ENCODE peak calls at places on chromosome 7, in four cellular contexts. G, X, U and W are unnamed samples. For H3K4me1, the result is how much of the 10 kb centered on the place peaks cover.

GRCh38 chr7:102464577-102465280 is at the start of the genes ALKBH4 and LRWD1:
- DNase-seq in X (peak), G (peak), U (peak), W (peak)

GRCh38 chr7:112708236-112708635 is 82.0 kb downstream of the TMEM168 start:
- DNase-seq in X (no peak), G (no peak), U (no peak), W (no peak)

GRCh38 chr7:91310829-91311460 is 46.7 kb downstream of the FZD1 start:
- DNase-seq in G (no peak), X (no peak), U (peak), W (no peak)

GRCh38 chr7:51847461-51848134 is 531.0 kb upstream of the COBL start:
- DNase-seq in G (no peak), U (no peak), X (peak), W (no peak)

GRCh38 chr7:29045258-29046095 is 87.3 kb upstream of the TRIL start:
- DNase-seq in X (no peak), U (no peak), G (no peak), W (no peak)

GRCh38 chr7:94289071-94289470 is 105.6 kb upstream of the COL1A2 start:
- DNase-seq in X (peak), U (peak), G (peak), W (no peak)

GRCh38 chr7:29424295-29424983 is 139.2 kb upstream of the PRR15 start:
- DNase-seq in X (no peak), G (no peak), U (no peak), W (no peak)

GRCh38 chr7:23530901-23531793 is 634 bp downstream of the TRA2A start:
- DNase-seq in G (peak), U (peak), X (peak), W (peak)

GRCh38 chr7:40700653-40701475 is 566.1 kb downstream of the SUGCT start:
- DNase-seq in X (peak), G (no peak), U (peak), W (no peak)

GRCh38 chr7:100773491-100773890 is 40.1 kb downstream of the ZAN start:
- DNase-seq in X (no peak), G (no peak), U (no peak), W (no peak)

GRCh38 chr7:127995866-127996215 is 35.4 kb downstream of the LRRC4 start:
- DNase-seq in X (no peak), U (no peak), G (peak), W (no peak)

GRCh38 chr7:29896685-29897411 is 90.5 kb downstream of the WIPF3 start:
- DNase-seq in U (peak), G (no peak), X (no peak), W (no peak)

GRCh38 chr7:149027560-149028345 is 552 bp downstream of the PDIA4 start:
- DNase-seq in U (peak), X (peak), G (no peak), W (no peak)

GRCh38 chr7:14144538-14144937 is 155.1 kb upstream of the ETV1 start:
- DNase-seq in G (no peak), U (no peak), X (no peak), W (no peak)

GRCh38 chr7:513521-514166 is 6.0 kb downstream of the PDGFA start:
- DNase-seq in X (no peak), U (peak), G (no peak), W (no peak)

GRCh38 chr7:116218051-116218645 is 7.8 kb downstream of the TES start:
- DNase-seq in G (peak), U (peak), X (no peak), W (no peak)

GRCh38 chr7:83413831-83414230 is 235.1 kb downstream of the SEMA3E start:
- DNase-seq in X (peak), G (no peak), U (no peak), W (no peak)

GRCh38 chr7:41878331-41879112 is 175.6 kb upstream of the INHBA start:
- DNase-seq in G (no peak), U (no peak), X (no peak), W (no peak)

GRCh38 chr7:82699773-82700186 is 256.2 kb upstream of the CACNA2D1 start:
- DNase-seq in X (no peak), U (peak), G (no peak), W (no peak)

GRCh38 chr7:27808626-27809025 is 68.7 kb downstream of the TAX1BP1 start:
- DNase-seq in G (no peak), X (peak), U (peak), W (no peak)

GRCh38 chr7:30201161-30201666 is 66.4 kb downstream of the MTURN start:
- DNase-seq in X (no peak), U (no peak), G (no peak), W (no peak)

GRCh38 chr7:5284304-5285281 is 1.9 kb downstream of the SLC29A4 start:
- DNase-seq in U (no peak), G (no peak), X (peak), W (no peak)

GRCh38 chr7:5689716-5690115 is 91.7 kb downstream of the RNF216 start:
- DNase-seq in G (no peak), U (no peak), X (no peak), W (no peak)

GRCh38 chr7:143305423-143306070 is 10.4 kb upstream of the CLCN1 start:
- DNase-seq in G (peak), U (peak), X (peak), W (no peak)

GRCh38 chr7:84524714-84525694 is 330.4 kb upstream of the SEMA3A start:
- DNase-seq in G (no peak), X (no peak), U (peak), W (no peak)

GRCh38 chr7:92650391-92650790 is 60.2 kb upstream of the FAM133B start:
- DNase-seq in G (no peak), U (no peak), X (no peak), W (no peak)

DNA sequence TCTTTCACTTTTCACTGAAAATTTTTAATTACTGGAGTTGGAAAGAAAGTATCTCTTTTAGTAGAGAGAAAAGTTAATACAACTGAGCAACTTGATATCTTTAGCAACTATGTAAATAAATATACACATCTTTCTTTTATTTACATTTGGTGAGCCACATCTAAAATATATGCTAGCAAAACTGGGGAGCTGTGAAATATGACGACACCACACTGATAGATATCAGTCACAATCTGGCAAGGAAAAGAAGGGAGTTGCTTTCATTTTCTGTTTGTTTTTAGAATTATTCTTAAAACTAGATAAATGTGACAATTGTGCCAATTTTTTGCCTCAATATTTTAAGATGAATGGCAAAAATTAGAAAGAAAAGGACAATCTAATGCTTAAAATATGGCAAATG is 2.7 kb upstream of the ZNF804B start:
- DNase-seq in X (no peak), U (no peak), G (no peak), W (no peak)
- H3K4me1 ChIP-seq in X (under half), U (under half), G (under half), W (under half)

GRCh38 chr7:50037106-50037505 is 55.9 kb downstream of the ZPBP start:
- DNase-seq in U (no peak), X (no peak), G (no peak), W (no peak)
- H3K4me3 ChIP-seq in U (no peak), X (no peak), G (no peak), W (no peak)

DNA sequence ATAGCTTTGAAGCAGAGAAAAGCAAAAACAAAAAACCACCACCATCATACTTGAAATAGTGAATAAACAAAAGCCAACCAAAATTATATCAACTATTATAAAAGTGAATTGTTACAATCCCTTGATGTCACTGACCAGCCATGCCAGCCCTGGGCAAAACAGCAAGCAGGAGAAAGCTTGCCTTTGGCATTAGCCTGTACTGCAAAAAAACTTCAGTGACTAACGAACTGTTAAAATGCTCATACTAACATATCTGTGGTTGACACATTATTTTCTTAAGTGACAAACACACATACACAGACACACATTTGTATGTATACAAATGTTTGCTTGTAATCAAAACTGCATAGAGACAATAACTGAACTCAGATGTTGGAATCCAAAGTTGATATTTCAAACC is 29.5 kb downstream of the CHCHD3 start:
- DNase-seq in X (no peak), G (no peak), U (no peak), W (no peak)
- H3K27ac ChIP-seq in X (no peak), G (no peak), U (peak), W (peak)

DNA sequence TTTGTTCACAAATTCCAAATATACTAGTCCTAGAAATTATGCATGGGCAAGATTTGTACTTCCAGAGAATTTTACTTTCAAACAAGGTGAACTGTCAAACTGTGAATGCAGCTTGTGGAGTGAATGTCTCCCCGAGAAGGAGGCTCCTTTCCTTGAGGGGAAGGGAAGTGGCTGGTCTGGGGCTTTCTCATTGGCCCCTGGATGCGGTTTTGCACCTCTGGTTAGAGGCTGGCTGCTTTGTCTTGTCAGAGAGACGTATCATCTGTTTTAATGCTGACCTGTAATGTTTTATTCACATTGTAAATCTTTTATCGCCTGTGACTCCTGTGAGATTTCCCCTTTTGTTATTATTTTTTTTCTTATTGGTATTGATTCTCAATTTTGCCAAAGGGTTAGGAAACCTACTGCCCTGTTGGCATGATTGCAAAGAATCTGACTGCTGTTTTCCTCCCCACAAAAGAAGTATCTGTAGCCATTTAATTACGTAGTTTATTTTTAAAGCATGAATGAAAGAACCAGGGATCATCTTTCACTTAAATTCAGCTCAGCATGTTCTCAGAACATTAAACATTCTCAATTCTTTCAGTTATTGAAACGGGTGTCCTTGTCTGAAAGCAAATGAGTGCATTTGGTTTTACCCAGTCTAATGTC is 238.3 kb upstream of the NFE2L3 start:
- DNase-seq in G (no peak), U (no peak), X (no peak), W (no peak)
- H3K4me1 ChIP-seq in G (under half), U (under half), X (under half), W (under half)

GRCh38 chr7:1717903-1718676 is 48.0 kb downstream of the ELFN1 start:
- DNase-seq in X (no peak), U (no peak), G (no peak), W (no peak)
- H3K4me3 ChIP-seq in X (no peak), U (no peak), G (no peak), W (no peak)

GRCh38 chr7:35753761-35754603 is 46.9 kb upstream of the SEPTIN7 start:
- DNase-seq in U (peak), G (no peak), X (no peak), W (no peak)
- H3K27ac ChIP-seq in U (peak), G (peak), X (peak), W (no peak)

GRCh38 chr7:16657656-16658279 is 11.8 kb downstream of the BZW2 start:
- DNase-seq in G (no peak), X (peak), U (peak), W (no peak)
- H3K4me1 ChIP-seq in G (under half), X (half or more), U (under half), W (under half)

DNA sequence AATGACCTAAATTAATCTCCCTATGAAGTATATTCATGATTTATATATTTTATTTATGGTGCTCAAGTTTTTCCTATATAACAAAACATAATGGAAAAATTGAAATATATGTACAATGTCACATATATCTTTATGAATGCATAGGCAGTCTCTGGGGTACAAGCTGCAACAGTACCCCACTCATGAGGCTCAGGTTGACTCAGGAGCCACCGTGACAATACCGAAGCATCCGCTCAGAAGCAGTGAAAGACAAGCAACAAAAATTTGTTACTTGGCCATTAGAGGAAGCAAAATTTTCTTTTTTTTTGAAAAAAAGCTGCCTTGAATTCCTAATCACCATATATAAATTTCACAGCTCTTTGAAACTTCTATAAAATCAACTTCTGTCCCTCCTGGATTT is 2.9 kb downstream of the NAMPT start:
- DNase-seq in U (no peak), G (no peak), X (no peak), W (no peak)
- H3K4me3 ChIP-seq in U (no peak), G (no peak), X (no peak), W (no peak)

DNA sequence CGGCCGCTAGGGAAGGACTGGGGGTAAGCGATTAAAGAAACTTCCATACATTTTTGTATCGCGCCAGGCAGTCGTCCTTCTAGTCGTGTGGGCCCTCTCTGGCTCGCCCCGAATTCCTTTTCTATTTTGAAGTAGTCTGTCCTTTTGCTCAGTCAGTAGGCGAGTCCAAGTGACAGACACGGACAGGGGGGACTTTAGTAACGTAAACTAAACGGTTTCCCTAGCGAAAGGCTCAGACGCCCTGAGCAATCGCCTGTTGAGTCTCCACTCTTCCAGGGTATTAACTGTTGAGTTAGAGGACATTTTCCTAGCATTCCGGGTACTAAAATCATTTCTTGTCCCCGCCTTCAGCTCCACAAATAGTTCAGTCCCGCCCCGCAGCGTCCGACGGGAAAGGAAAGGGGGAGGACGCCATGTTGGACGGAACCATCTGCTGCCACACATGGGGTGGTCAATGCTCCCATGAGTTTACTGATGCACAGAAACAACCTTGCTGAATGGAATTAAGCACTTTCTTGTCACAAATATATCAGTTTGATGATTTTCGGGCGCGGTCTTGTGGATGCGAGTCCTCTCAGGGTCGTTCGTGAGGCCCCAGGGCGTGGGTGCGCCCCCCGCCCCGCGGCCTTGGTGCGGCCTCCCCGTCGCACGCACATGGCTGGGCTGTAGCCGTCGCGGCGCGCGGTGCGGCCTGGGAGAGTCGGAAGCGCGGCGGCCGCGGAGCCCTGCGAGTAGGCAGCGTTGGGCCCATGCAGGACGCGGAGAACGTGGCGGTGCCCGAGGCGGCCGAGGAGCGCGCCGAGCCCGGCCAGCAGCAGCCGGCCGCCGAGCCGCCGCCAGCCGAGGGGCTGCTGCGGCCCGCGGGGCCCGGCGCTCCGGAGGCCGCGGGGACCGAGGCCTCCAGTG is at the start of gene EIF3B:
- DNase-seq in U (peak), X (peak), G (peak), W (peak)
- H3K27ac ChIP-seq in U (peak), X (peak), G (peak), W (peak)